ENCODE peak calls at places on chromosomes 12 and 14, in five cellular contexts. A, F, B, J and L are unnamed samples.

GRCh38 chr14:71354801-71355200 is 447.5 kb downstream of the PCNX1 start:
- DNase-seq in A (no peak), F (no peak), J (no peak), B (no peak), L (no peak)

GRCh38 chr14:63922696-63923421 is 70.1 kb downstream of the SYNE2 start:
- DNase-seq in A (no peak), B (peak; percentile 75), J (peak; percentile 88), F (no peak), L (no peak)

GRCh38 chr14:96164861-96165490 is 39.7 kb upstream of the BDKRB2 start:
- DNase-seq in B (no peak), A (no peak), J (no peak), F (no peak), L (no peak)

GRCh38 chr12:3992945-3993344 is 119.7 kb upstream of the PARP11 start:
- DNase-seq in F (no peak), B (no peak), J (no peak), A (no peak), L (no peak)

GRCh38 chr14:53367631-53368030 is 214.5 kb upstream of the DDHD1 start:
- DNase-seq in B (no peak), A (no peak), F (no peak), J (no peak), L (no peak)

GRCh38 chr12:46518184-46518583 is 145.6 kb upstream of the SLC38A2 start:
- DNase-seq in A (no peak), F (no peak), B (no peak), J (no peak), L (peak; percentile 35)

GRCh38 chr14:31660191-31660590 is 99.0 kb downstream of the NUBPL start:
- DNase-seq in J (no peak), A (no peak), F (no peak), B (no peak), L (no peak)

GRCh38 chr14:89407856-89408255 is 9.2 kb downstream of the FOXN3 start:
- DNase-seq in A (no peak), F (no peak), B (no peak), J (no peak), L (no peak)

GRCh38 chr14:57498659-57499058 is 5.0 kb upstream of the CCDC198 start:
- DNase-seq in F (no peak), J (no peak), B (no peak), A (no peak), L (no peak)

GRCh38 chr14:90788031-90788430 is 28.2 kb downstream of the TTC7B start:
- DNase-seq in A (no peak), F (no peak), B (no peak), J (no peak), L (no peak)

GRCh38 chr14:90853116-90853515 is 36.9 kb upstream of the TTC7B start:
- DNase-seq in B (no peak), F (no peak), A (no peak), J (no peak), L (no peak)

GRCh38 chr12:89384050-89384749 is 31.9 kb upstream of the DUSP6 start:
- DNase-seq in J (no peak), F (no peak), A (peak; percentile 71), B (peak; percentile 62), L (peak; percentile 35)

GRCh38 chr14:74350211-74350943 is 2.1 kb downstream of the VRTN start:
- DNase-seq in F (no peak), J (no peak), A (no peak), B (no peak), L (no peak)

GRCh38 chr12:90390947-90391346 is 564.0 kb downstream of the CCER1 start:
- DNase-seq in A (no peak), B (no peak), J (no peak), F (no peak), L (no peak)

GRCh38 chr12:74537126-74537706 is 419 bp upstream of the ATXN7L3B start:
- DNase-seq in B (no peak), J (peak; percentile 85), F (no peak), A (no peak), L (no peak)

GRCh38 chr12:79451988-79452387 is 238.8 kb downstream of the PAWR start:
- DNase-seq in A (no peak), B (peak; percentile 25), F (no peak), J (peak; percentile 64), L (peak; percentile 75)

GRCh38 chr12:69028941-69029729 is 96.2 kb upstream of the CPM start:
- DNase-seq in B (no peak), F (no peak), A (no peak), J (no peak), L (no peak)

GRCh38 chr14:98514016-98514415 is 758.0 kb downstream of the BCL11B start:
- DNase-seq in J (no peak), A (no peak), B (no peak), F (no peak), L (no peak)

GRCh38 chr12:64675795-64676194 is 65.5 kb downstream of the RASSF3 start:
- DNase-seq in F (no peak), B (peak; percentile 73), A (no peak), J (peak; percentile 78), L (no peak)

GRCh38 chr12:86601550-86602308 is 345.5 kb upstream of the MGAT4C start:
- DNase-seq in A (peak; percentile 42), F (no peak), B (no peak), J (no peak), L (no peak)

GRCh38 chr12:132379996-132380395 is 50.6 kb upstream of the GALNT9 start:
- DNase-seq in F (no peak), J (peak; percentile 51), A (no peak), B (no peak), L (no peak)

GRCh38 chr14:22391908-22392307 is 197.1 kb downstream of the DAD1 start:
- DNase-seq in F (peak; percentile 39), A (no peak), J (peak; percentile 67), B (peak; percentile 74), L (peak; percentile 31)

GRCh38 chr14:75401356-75401755 is 26.5 kb upstream of the JDP2 start:
- DNase-seq in J (no peak), B (no peak), A (no peak), F (no peak), L (peak; percentile 56)

GRCh38 chr14:85079842-85080741 is 449.9 kb upstream of the FLRT2 start:
- DNase-seq in A (no peak), F (no peak), B (no peak), J (no peak), L (no peak)

GRCh38 chr14:101444116-101444515 is 117.2 kb upstream of the DIO3 start:
- DNase-seq in F (no peak), B (no peak), A (no peak), J (peak; percentile 73), L (no peak)

GRCh38 chr14:73662439-73663056 is 17.8 kb downstream of the DNAL1 start:
- DNase-seq in A (no peak), F (no peak), B (no peak), J (peak; percentile 90), L (no peak)

GRCh38 chr12:117850048-117850447 is 118.7 kb downstream of the KSR2 start:
- DNase-seq in F (no peak), A (no peak), B (no peak), J (peak; percentile 77), L (no peak)

GRCh38 chr12:70246580-70246979 is 3.3 kb downstream of the CNOT2 start:
- DNase-seq in F (no peak), A (no peak), J (no peak), B (no peak), L (no peak)

DNA sequence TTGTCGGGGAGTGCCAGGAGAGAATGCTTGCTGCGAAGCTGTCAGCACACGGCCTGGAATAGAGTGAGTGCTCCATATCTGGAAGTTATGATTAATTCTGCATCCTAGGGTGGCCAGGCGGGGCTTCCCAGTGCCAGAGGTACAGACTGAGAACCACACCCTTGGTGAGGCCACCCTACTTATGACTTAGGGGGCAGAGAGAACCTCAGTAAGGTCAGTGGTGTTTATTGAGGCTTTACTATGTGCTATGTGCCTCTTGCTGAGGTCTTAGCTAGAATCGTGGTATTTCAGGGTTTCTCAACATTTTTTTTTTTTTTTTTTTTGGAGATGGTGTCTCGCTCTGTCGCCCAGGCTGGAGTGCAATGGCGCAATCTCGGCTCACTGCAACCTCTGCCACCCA is 20.1 kb downstream of the MORN3 start:
- DNase-seq in J (no peak), B (no peak), F (no peak), A (no peak), L (no peak)
- H3K27ac ChIP-seq in J (no peak overlapping the region), B (no peak overlapping the region), F (no peak overlapping the region), A (no peak overlapping the region), L (no peak overlapping the region)

DNA sequence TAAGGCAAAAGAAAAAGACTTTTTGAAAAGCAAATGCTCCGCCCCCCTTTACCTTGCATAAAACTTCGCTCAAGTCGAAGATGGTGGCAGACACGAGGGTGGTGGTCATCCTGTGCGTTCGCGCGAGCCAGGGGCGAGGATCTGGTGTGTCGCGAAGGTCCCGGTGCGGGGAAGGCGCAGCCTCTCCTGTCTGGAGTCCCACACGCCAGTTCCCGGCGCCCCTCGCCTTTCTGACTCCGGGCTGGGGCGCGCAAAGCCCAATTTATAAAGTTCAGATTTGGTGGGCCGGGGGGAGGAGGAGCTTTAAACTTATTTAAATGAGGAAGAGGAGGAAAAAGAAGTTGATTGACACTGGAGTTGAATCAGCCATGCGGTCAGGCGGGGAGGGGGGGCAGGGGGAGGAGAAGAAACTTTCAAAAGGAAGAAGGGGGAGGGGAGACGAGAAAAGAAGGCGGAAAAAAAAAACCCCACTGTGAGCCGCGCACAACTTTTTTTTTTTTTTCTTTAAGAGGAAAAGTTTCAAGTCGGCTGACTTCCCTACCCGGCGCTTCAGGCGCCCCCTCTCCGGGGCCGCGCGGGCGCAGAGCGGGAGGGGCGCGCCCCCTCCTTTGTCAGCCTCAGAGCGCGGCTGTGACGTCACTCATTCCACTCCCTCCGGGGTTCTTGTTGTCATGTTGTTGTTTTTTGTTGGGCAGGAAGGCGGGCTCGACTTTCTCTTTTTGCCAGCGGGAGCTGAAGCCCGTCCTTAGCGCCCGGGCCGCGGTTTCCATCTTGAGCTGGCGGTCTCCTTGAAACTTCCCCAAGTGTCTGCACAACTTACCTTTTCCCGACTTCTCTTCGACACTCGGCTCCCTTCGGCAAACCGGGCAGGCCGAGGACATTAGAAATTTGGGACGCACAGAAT is at the start of gene ZFP36L1:
- DNase-seq in B (peak; percentile 92), F (peak; percentile 95), A (peak; percentile 97), J (peak; percentile 97), L (peak; percentile 97)
- TF ChIP-seq POLR2A in B (peak; percentile 99), F (peak; percentile 99), A (peak; percentile 100), J (peak; percentile 100), L (peak; percentile 99)

GRCh38 chr12:24955389-24955788 is 6.5 kb upstream of the BCAT1 start:
- DNase-seq in A (no peak), F (no peak), J (no peak), B (no peak), L (no peak)
- H3K4me3 ChIP-seq in A (no peak overlapping the region), F (no peak overlapping the region), J (no peak overlapping the region), B (no peak overlapping the region), L (no peak overlapping the region)

DNA sequence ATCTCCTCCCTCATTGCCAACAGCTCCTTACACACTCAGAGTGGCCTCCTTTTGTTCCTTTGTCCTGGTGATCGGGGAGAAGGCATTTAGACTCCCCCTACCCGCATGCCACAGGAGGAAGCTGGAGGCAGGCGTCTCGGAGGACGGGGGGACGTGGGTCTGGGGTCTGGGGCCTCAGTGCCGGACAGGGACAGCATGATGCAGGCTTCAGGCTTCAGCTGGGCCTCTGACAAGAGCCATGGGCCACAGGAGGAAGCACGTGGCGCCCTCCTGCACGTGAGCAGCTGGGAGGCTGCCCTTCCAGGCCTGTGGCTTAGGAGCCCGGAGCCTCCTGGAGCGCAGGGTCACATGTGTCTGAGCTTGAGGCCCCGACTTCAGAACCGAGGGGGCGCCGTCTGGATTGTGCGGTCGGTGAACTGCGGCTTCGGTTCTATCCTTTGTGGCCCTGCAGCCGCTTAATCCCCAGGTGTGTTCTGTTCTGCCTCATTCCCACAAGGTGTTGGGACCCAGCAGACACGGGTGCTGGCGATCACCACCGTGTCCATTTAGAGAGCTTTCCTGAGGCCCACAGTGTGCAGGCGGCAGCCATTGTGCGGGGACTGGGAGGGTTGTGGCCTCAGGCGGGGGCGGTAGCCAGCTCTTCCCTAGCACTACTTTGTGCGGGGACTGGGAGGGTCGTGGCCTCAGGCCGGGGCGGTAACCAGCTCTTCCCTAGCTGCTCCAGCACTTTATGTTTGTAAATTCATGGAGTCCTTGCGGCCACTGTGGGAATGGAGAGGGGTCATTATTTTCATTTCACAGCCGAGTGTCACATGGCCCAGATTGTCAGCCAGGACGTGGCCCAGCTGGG is 150.1 kb downstream of the ADGRD1 start:
- DNase-seq in F (no peak), A (peak; percentile 51), B (peak; percentile 3), J (no peak), L (peak; percentile 9)
- H3K27ac ChIP-seq in F (no peak overlapping the region), A (no peak overlapping the region), B (no peak overlapping the region), J (no peak overlapping the region), L (no peak overlapping the region)